ENCODE peak calls at places on chromosomes 2 and 18, in eight cellular contexts. P is RKO; N is upper lobe of left lung; O is heart left ventricle; V is stimulated activated CD4-positive, alpha-beta T cell treated with anti-CD3 and anti-CD28 coated beads, Interleukin-2, amount 100 ng/mL, for 24 hours; Y is Right ventricle myocardium superior; T is skeletal muscle cell; U is CD8-positive, alpha-beta memory T cell. E is an unnamed sample.

GRCh38 chr2:104702026-104702425 is 151.9 kb upstream of the POU3F3 start:
- DNase-seq in P (no peak), N (no peak), O (no peak), V (no peak), Y (no peak), T (no peak), U (no peak), E (no peak)

GRCh38 chr18:3704556-3705162 is 254.7 kb downstream of the TGIF1 start:
- DNase-seq in P (no peak), N (no peak), O (no peak), V (no peak), Y (no peak), T (no peak), U (no peak), E (no peak)

GRCh38 chr2:145753209-145753608 is 1233.3 kb upstream of the ZEB2 start:
- DNase-seq in P (no peak), N (no peak), O (no peak), V (no peak), Y (no peak), T (no peak), U (no peak), E (no peak)

GRCh38 chr18:79896746-79897145 is 54.7 kb downstream of the SLC66A2 start:
- DNase-seq in P (peak; percentile 7), N (no peak), O (no peak), V (no peak), Y (no peak), T (no peak), U (no peak), E (no peak)

GRCh38 chr2:74772071-74772470 is 61.9 kb upstream of the HK2 start:
- DNase-seq in P (no peak), N (no peak), O (no peak), V (no peak), Y (no peak), T (no peak), U (no peak), E (no peak)

GRCh38 chr2:1627628-1628371 is 116.5 kb downstream of the PXDN start:
- DNase-seq in P (no peak), N (peak; percentile 19), O (no peak), V (no peak), Y (no peak), T (no peak), U (no peak), E (no peak)

GRCh38 chr2:180572346-180572745 is 408.1 kb upstream of the UBE2E3 start:
- DNase-seq in P (no peak), N (no peak), O (no peak), V (no peak), Y (no peak), T (peak; percentile 5), U (no peak), E (no peak)

GRCh38 chr2:203059567-203059966 is 44.9 kb downstream of the NBEAL1 start:
- DNase-seq in P (no peak), N (no peak), O (no peak), V (no peak), Y (no peak), T (no peak), U (no peak), E (no peak)

GRCh38 chr18:69123421-69123820 is 277.3 kb upstream of the DOK6 start:
- DNase-seq in P (no peak), N (no peak), O (no peak), V (no peak), Y (no peak), T (no peak), U (no peak), E (no peak)

GRCh38 chr18:435940-436339 is 64.6 kb downstream of the COLEC12 start:
- DNase-seq in P (no peak), N (no peak), O (no peak), V (no peak), Y (no peak), T (no peak), U (no peak), E (no peak)

GRCh38 chr2:30139131-30139870 is 7.5 kb upstream of the YPEL5 start:
- DNase-seq in P (no peak), N (no peak), O (no peak), V (peak; percentile 39), Y (no peak), T (no peak), U (no peak), E (peak; percentile 51)

GRCh38 chr2:235045973-235046343 is 94.1 kb downstream of the SH3BP4 start:
- DNase-seq in P (no peak), N (no peak), O (no peak), V (no peak), Y (no peak), T (no peak), U (no peak), E (no peak)

GRCh38 chr2:205482399-205483065 is 199.8 kb upstream of the NRP2 start:
- DNase-seq in P (no peak), N (no peak), O (peak; percentile 32), V (no peak), Y (peak; percentile 42), T (no peak), U (no peak), E (no peak)

GRCh38 chr2:43467889-43468288 is 127.9 kb downstream of the THADA start:
- DNase-seq in P (no peak), N (no peak), O (no peak), V (no peak), Y (no peak), T (no peak), U (no peak), E (no peak)

GRCh38 chr2:42794271-42795046 is 2.1 kb upstream of the HAAO start:
- DNase-seq in P (no peak), N (no peak), O (no peak), V (no peak), Y (no peak), T (no peak), U (no peak), E (no peak)

GRCh38 chr2:238942080-238942761 is 94.3 kb downstream of the TWIST2 start:
- DNase-seq in P (no peak), N (peak; percentile 15), O (no peak), V (no peak), Y (no peak), T (no peak), U (no peak), E (no peak)

GRCh38 chr2:144477281-144477942 is 42.5 kb downstream of the ZEB2 start:
- DNase-seq in P (no peak), N (no peak), O (no peak), V (no peak), Y (no peak), T (no peak), U (no peak), E (no peak)

GRCh38 chr2:58959996-58960395 is 718.9 kb upstream of the FANCL start:
- DNase-seq in P (no peak), N (no peak), O (no peak), V (no peak), Y (no peak), T (no peak), U (no peak), E (no peak)

GRCh38 chr2:237060518-237061312 is 25.0 kb upstream of the COPS8 start:
- DNase-seq in P (peak; percentile 67), N (peak; percentile 44), O (no peak), V (no peak), Y (no peak), T (no peak), U (no peak), E (peak; percentile 21)

GRCh38 chr2:17752892-17753802 is 463 bp downstream of the SMC6 start:
- DNase-seq in P (peak; percentile 53), N (peak; percentile 65), O (no peak), V (peak; percentile 50), Y (no peak), T (no peak), U (no peak), E (no peak)

GRCh38 chr2:189096769-189097447 is 82.7 kb downstream of the COL5A2 start:
- DNase-seq in P (peak; percentile 21), N (no peak), O (no peak), V (no peak), Y (no peak), T (peak; percentile 72), U (no peak), E (no peak)

GRCh38 chr2:62461707-62462106 is 44.3 kb downstream of the TMEM17 start:
- DNase-seq in P (no peak), N (no peak), O (peak; percentile 54), V (no peak), Y (peak; percentile 57), T (no peak), U (no peak), E (no peak)

GRCh38 chr2:230746213-230746612 is 33.6 kb downstream of the CAB39 start:
- DNase-seq in P (no peak), N (no peak), O (no peak), V (no peak), Y (no peak), T (no peak), U (no peak), E (no peak)

GRCh38 chr2:70425682-70426301 is 123.9 kb upstream of the FAM136A start:
- DNase-seq in P (no peak), N (peak; percentile 82), O (no peak), V (no peak), Y (no peak), T (no peak), U (no peak), E (no peak)

GRCh38 chr2:206800501-206801416 is 35.4 kb downstream of the FASTKD2 start:
- DNase-seq in P (peak; percentile 71), N (peak; percentile 63), O (peak; percentile 58), V (peak; percentile 25), Y (peak; percentile 49), T (peak; percentile 49), U (no peak), E (peak; percentile 27)

GRCh38 chr2:71531522-71532047 is 78.2 kb downstream of the DYSF start:
- DNase-seq in P (peak; percentile 77), N (no peak), O (no peak), V (no peak), Y (no peak), T (no peak), U (no peak), E (no peak)

GRCh38 chr2:26976242-26976641 is 5.8 kb downstream of the MAPRE3 start:
- DNase-seq in P (no peak), N (no peak), O (no peak), V (no peak), Y (no peak), T (no peak), U (no peak), E (no peak)